ENCODE peak calls at places on chromosomes 4 and X, in six cellular contexts. One of them, this sample, is unnamed.
A peak's percentile ranks its signal among the peaks of the same experiment; 100 is the strongest.

GRCh38 chrX:101659601-101660063 is at the start of gene ARMCX2:
- DNase-seq in EH: peak; percentile 76
- DNase-seq in NCI-H2029: no peak
- DNase-seq in effector CD4-positive, alpha-beta T cell: no peak
- DNase-seq in fibroblast of lung: peak; percentile 71
- DNase-seq in nucleus accumbens: peak; percentile 15
- DNase-seq in this sample: no peak

GRCh38 chrX:52933976-52934703 is 24.2 kb downstream of the FAM156A start:
- DNase-seq in effector CD4-positive, alpha-beta T cell: no peak
- DNase-seq in fibroblast of lung: no peak
- DNase-seq in nucleus accumbens: no peak
- DNase-seq in NCI-H2029: no peak
- DNase-seq in EH: no peak
- DNase-seq in this sample: no peak

GRCh38 chr4:176409627-176410026 is 89.9 kb downstream of the SPCS3 start:
- DNase-seq in EH: peak; percentile 57
- DNase-seq in NCI-H2029: no peak
- DNase-seq in fibroblast of lung: no peak
- DNase-seq in effector CD4-positive, alpha-beta T cell: no peak
- DNase-seq in nucleus accumbens: no peak
- DNase-seq in this sample: no peak

GRCh38 chr4:94540476-94540875 is 88.7 kb downstream of the PDLIM5 start:
- DNase-seq in effector CD4-positive, alpha-beta T cell: no peak
- DNase-seq in fibroblast of lung: no peak
- DNase-seq in nucleus accumbens: no peak
- DNase-seq in NCI-H2029: no peak
- DNase-seq in EH: no peak
- DNase-seq in this sample: no peak

GRCh38 chr4:16045687-16046086 is 38.1 kb downstream of the PROM1 start:
- DNase-seq in EH: no peak
- DNase-seq in effector CD4-positive, alpha-beta T cell: no peak
- DNase-seq in NCI-H2029: peak; percentile 17
- DNase-seq in fibroblast of lung: no peak
- DNase-seq in nucleus accumbens: no peak
- DNase-seq in this sample: no peak

GRCh38 chrX:646228-646495 is 15.6 kb downstream of the SHOX start:
- DNase-seq in EH: peak; percentile 90
- DNase-seq in effector CD4-positive, alpha-beta T cell: no peak
- DNase-seq in fibroblast of lung: no peak
- DNase-seq in nucleus accumbens: no peak
- DNase-seq in NCI-H2029: no peak
- DNase-seq in this sample: no peak

GRCh38 chr4:48058620-48059530 is 42.3 kb downstream of the NIPAL1 start:
- DNase-seq in effector CD4-positive, alpha-beta T cell: no peak
- DNase-seq in EH: no peak
- DNase-seq in NCI-H2029: no peak
- DNase-seq in fibroblast of lung: no peak
- DNase-seq in nucleus accumbens: no peak
- DNase-seq in this sample: no peak

GRCh38 chr4:118215826-118216225 is 137.0 kb downstream of the PRSS12 start:
- DNase-seq in fibroblast of lung: no peak
- DNase-seq in nucleus accumbens: no peak
- DNase-seq in effector CD4-positive, alpha-beta T cell: no peak
- DNase-seq in NCI-H2029: no peak
- DNase-seq in EH: no peak
- DNase-seq in this sample: no peak

GRCh38 chr4:6591305-6591704 is 16.3 kb downstream of the MAN2B2 start:
- DNase-seq in fibroblast of lung: no peak
- DNase-seq in EH: no peak
- DNase-seq in nucleus accumbens: no peak
- DNase-seq in effector CD4-positive, alpha-beta T cell: no peak
- DNase-seq in NCI-H2029: no peak
- DNase-seq in this sample: no peak

GRCh38 chrX:129779747-129780146 is at the start of gene SASH3:
- DNase-seq in effector CD4-positive, alpha-beta T cell: peak; percentile 51
- DNase-seq in NCI-H2029: no peak
- DNase-seq in nucleus accumbens: no peak
- DNase-seq in fibroblast of lung: no peak
- DNase-seq in EH: no peak
- DNase-seq in this sample: no peak

GRCh38 chr4:163693211-163693610 is 198.7 kb downstream of the TMA16 start:
- DNase-seq in fibroblast of lung: peak; percentile 59
- DNase-seq in nucleus accumbens: no peak
- DNase-seq in effector CD4-positive, alpha-beta T cell: no peak
- DNase-seq in EH: no peak
- DNase-seq in NCI-H2029: no peak
- DNase-seq in this sample: no peak

GRCh38 chr4:2792711-2793577 is at the start of gene SH3BP2:
- DNase-seq in effector CD4-positive, alpha-beta T cell: peak; percentile 50
- DNase-seq in NCI-H2029: peak; percentile 24
- DNase-seq in fibroblast of lung: peak; percentile 54
- DNase-seq in nucleus accumbens: no peak
- DNase-seq in EH: peak; percentile 81
- DNase-seq in this sample: no peak

GRCh38 chrX:70452143-70452733 is 7.6 kb downstream of the DLG3 start:
- DNase-seq in effector CD4-positive, alpha-beta T cell: peak; percentile 31
- DNase-seq in NCI-H2029: peak; percentile 10
- DNase-seq in EH: peak; percentile 59
- DNase-seq in nucleus accumbens: no peak
- DNase-seq in fibroblast of lung: peak; percentile 35
- DNase-seq in this sample: no peak

This sample was measured in retinal pigment epithelial cell.